ENCODE peak calls at places on chromosomes 2 and 18, in six cellular contexts. F, U, Z, N, K and H are unnamed samples. For H3K36me3, the result is how much of the 10 kb centered on the place peaks cover.

GRCh38 chr2:239548965-239549595 is 148.3 kb upstream of the HDAC4 start:
- DNase-seq in Z (no peak), F (no peak), K (no peak), N (no peak), U (peak), H (no peak)

GRCh38 chr2:241613018-241613780 is 23.8 kb downstream of the THAP4 start:
- DNase-seq in N (no peak), F (no peak), K (no peak), Z (no peak), U (no peak), H (peak)

GRCh38 chr2:69192176-69192945 is 179.4 kb downstream of the ANTXR1 start:
- DNase-seq in K (no peak), F (no peak), N (no peak), U (no peak), Z (no peak), H (no peak)

GRCh38 chr2:72694715-72695496 is 130.9 kb downstream of the EXOC6B start:
- DNase-seq in F (peak), N (no peak), Z (peak), K (peak), U (peak), H (peak)

GRCh38 chr18:25457636-25458035 is 105.7 kb upstream of the ZNF521 start:
- DNase-seq in F (no peak), N (no peak), K (no peak), U (no peak), Z (no peak), H (no peak)

GRCh38 chr2:227473019-227473461 is 1.1 kb downstream of the AGFG1 start:
- DNase-seq in U (no peak), F (peak), Z (no peak), K (no peak), N (no peak), H (no peak)

GRCh38 chr2:215601990-215602721 is 166.3 kb upstream of the FN1 start:
- DNase-seq in K (no peak), Z (no peak), U (no peak), F (peak), N (no peak), H (no peak)

GRCh38 chr18:8474661-8475060 is 134.6 kb upstream of the RAB12 start:
- DNase-seq in U (no peak), F (no peak), K (no peak), Z (no peak), N (no peak), H (no peak)

GRCh38 chr2:135689679-135690078 is 52.0 kb upstream of the UBXN4 start:
- DNase-seq in U (no peak), Z (no peak), K (no peak), F (no peak), N (no peak), H (no peak)

GRCh38 chr18:57802166-57802868 is 798 bp downstream of the ATP8B1 start:
- DNase-seq in K (no peak), U (no peak), Z (peak), N (no peak), F (no peak), H (no peak)

GRCh38 chr2:223747392-223748042 is 89.9 kb downstream of the AP1S3 start:
- DNase-seq in N (no peak), F (no peak), Z (no peak), K (no peak), U (no peak), H (no peak)

GRCh38 chr2:186042207-186043028 is 303.8 kb downstream of the FSIP2 start:
- DNase-seq in K (no peak), N (no peak), Z (no peak), U (no peak), F (no peak), H (no peak)

GRCh38 chr2:49972699-49973098 is 818.4 kb upstream of the FSHR start:
- DNase-seq in Z (no peak), F (no peak), K (no peak), U (no peak), N (no peak), H (no peak)

GRCh38 chr2:202196727-202197126 is 41.7 kb downstream of the SUMO1 start:
- DNase-seq in F (no peak), U (no peak), N (no peak), Z (no peak), K (no peak), H (no peak)

GRCh38 chr18:62606106-62606505 is 83.3 kb downstream of the ZCCHC2 start:
- DNase-seq in N (no peak), K (no peak), U (no peak), Z (no peak), F (no peak), H (no peak)

GRCh38 chr2:40367652-40368051 is 84.2 kb downstream of the SLC8A1 start:
- DNase-seq in K (no peak), F (no peak), Z (no peak), N (no peak), U (no peak), H (no peak)

GRCh38 chr2:290090-290722 is 2.3 kb upstream of the ALKAL2 start:
- DNase-seq in K (peak), U (peak), N (no peak), F (peak), Z (peak), H (peak)

GRCh38 chr18:61237529-61237928 is 95.7 kb upstream of the CDH20 start:
- DNase-seq in N (no peak), F (no peak), K (no peak), Z (no peak), U (no peak), H (no peak)

GRCh38 chr2:213415093-213415492 is 130.8 kb downstream of the SPAG16 start:
- DNase-seq in U (no peak), F (no peak), K (no peak), N (no peak), Z (no peak), H (no peak)

GRCh38 chr18:7926526-7926925 is 359.4 kb downstream of the PTPRM start:
- DNase-seq in Z (peak), N (no peak), K (peak), F (peak), U (no peak), H (no peak)

GRCh38 chr2:48265169-48266013 is 264.6 kb upstream of the STON1 start:
- DNase-seq in F (no peak), K (no peak), Z (no peak), U (no peak), N (no peak), H (no peak)

GRCh38 chr18:22703883-22704626 is 229.1 kb upstream of the RBBP8 start:
- DNase-seq in K (no peak), N (no peak), F (peak), U (no peak), Z (peak), H (no peak)

GRCh38 chr2:152627010-152627957 is 90.0 kb downstream of the PRPF40A start:
- DNase-seq in F (peak), U (no peak), N (no peak), Z (no peak), K (no peak), H (no peak)

GRCh38 chr18:43534511-43534910 is 257.2 kb upstream of the SYT4 start:
- DNase-seq in Z (no peak), U (no peak), K (no peak), N (no peak), F (no peak), H (no peak)

GRCh38 chr2:237931205-237931721 is 35.6 kb upstream of the UBE2F start:
- DNase-seq in K (no peak), N (no peak), U (no peak), Z (no peak), F (no peak), H (no peak)

GRCh38 chr2:177298191-177298590 is 33.7 kb upstream of the NFE2L2 start:
- DNase-seq in F (no peak), Z (no peak), U (no peak), K (no peak), N (no peak), H (no peak)

GRCh38 chr2:177306550-177306949 is 42.0 kb upstream of the NFE2L2 start:
- DNase-seq in U (no peak), F (no peak), N (no peak), Z (no peak), K (no peak), H (no peak)

GRCh38 chr2:177302552-177302951 is 38.0 kb upstream of the NFE2L2 start:
- DNase-seq in N (no peak), Z (no peak), F (no peak), U (no peak), K (no peak), H (no peak)

DNA sequence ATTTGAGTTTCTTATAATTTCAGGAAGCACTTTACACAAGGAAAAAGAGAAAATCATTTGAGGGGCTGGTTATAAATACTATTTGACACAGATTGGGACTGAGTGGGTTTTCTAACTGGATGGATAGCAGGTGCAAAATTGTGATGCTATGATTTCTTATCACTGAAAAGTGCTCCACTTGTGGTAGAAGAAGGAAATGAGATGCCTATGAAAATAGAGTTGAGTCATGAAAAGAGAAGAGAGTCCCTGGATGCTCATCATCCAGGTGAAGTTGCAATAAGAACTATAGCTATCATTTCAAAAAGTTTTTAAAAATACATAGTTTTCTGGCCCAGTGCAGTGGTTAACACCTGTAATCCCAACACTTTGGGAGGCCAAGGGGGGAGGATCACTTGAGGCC is 39.4 kb upstream of the NFE2L2 start:
- DNase-seq in N (no peak), U (no peak), F (no peak), Z (no peak), K (no peak), H (no peak)
- TF ChIP-seq CTCF in N (no peak), U (no peak), F (no peak), Z (no peak), K (no peak), H (no peak)

GRCh38 chr18:3115430-3116025 is 102.6 kb upstream of the LPIN2 start:
- DNase-seq in F (no peak), Z (no peak), U (no peak), N (no peak), K (no peak), H (no peak)
- H3K36me3 ChIP-seq in F (under half), Z (under half), U (under half), N (under half), K (under half), H (under half)

GRCh38 chr2:178526256-178526655 is 46.0 kb downstream of the PLEKHA3 start:
- DNase-seq in Z (no peak), F (no peak), K (no peak), U (no peak), N (no peak), H (no peak)

GRCh38 chr2:178523596-178524134 is 43.4 kb downstream of the PLEKHA3 start:
- DNase-seq in N (no peak), Z (no peak), U (no peak), F (peak), K (no peak), H (no peak)

GRCh38 chr2:178527592-178527991 is 47.3 kb downstream of the PLEKHA3 start:
- DNase-seq in K (no peak), Z (no peak), U (no peak), N (no peak), F (no peak), H (no peak)

GRCh38 chr2:178521304-178522150 is 41.3 kb downstream of the PLEKHA3 start:
- DNase-seq in U (no peak), F (no peak), K (no peak), Z (no peak), N (no peak), H (no peak)

DNA sequence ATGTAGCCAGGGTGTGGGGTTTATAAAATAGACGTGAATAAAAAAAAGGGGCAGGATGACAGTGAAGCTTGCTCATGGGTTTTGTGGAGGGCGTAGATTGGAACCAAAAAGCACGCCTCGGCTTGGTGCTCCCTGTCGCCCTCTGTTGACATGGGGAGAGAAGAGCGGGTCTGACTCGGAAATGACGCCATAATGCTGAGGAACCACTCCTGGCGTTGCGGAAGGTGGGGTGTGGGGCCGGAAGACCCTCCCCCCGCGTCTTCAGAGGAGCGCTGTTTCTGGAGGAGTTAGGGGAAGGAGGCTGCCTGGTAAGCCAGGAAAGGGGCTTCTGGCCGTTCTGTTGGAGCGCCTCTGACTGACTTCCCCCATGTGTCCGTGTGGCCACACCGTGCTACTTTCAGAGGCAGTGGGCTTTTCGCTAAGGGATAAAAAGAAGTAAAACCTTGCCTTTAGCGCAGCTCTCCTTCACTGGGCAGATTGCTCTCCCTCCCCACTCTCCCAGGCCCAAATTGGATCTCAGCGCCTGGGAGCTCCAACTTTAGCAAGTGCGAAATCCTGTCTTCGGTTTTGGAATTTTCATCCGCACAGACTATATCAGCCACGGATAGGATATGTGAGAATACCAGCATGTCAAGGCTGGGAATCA is 42.8 kb downstream of the PLEKHA3 start:
- DNase-seq in Z (peak), K (peak), N (peak), F (peak), U (peak), H (peak)
- TF ChIP-seq POLR2A in Z (no peak), K (no peak), N (peak), F (peak), U (peak), H (peak)

DNA sequence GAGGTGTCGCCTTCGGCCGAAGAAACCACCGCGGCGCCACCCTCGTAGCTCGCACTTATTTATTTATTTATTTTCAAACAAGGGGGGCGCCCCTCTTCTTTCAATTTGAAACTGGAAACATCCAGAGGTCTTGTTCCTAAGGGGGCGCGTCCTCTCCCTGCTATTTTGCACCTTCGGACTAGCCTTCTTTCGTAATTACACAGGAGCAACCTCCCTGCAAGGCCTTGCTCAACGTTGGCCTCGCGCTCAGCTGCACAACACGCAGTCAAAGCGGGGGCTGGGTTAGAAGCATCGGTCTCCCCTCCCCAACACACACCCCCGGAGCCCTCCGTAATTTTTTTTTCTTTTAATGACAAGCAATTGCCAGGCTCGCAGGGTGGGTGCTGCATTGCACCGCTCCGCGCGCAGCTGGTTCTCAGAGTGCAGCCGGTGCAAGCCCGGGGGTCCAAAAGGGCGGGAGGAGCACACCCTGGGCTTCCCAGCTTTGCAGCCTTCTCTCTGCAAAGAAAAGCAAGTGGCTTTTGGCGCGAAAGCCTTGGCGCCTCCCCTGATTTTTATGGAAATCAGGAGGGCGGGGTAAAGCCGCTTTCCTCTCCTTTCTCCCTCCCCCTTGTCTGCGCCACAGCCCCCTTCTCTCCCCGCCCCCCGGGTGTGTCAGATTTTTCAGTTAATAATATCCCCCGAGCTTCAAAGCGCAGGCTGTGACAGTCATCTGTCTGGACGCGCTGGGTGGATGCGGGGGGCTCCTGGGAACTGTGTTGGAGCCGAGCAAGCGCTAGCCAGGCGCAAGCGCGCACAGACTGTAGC is at the start of gene MYCN:
- DNase-seq in N (no peak), U (peak), K (peak), F (peak), Z (peak), H (no peak)
- TF ChIP-seq CTCF in N (no peak), U (no peak), K (peak), F (no peak), Z (peak), H (no peak)

GRCh38 chr2:86029873-86030272 is 75.8 kb downstream of the POLR1A start:
- DNase-seq in F (no peak), Z (no peak), N (no peak), U (no peak), K (peak), H (peak)
- H3K36me3 ChIP-seq in F (under half), Z (under half), N (under half), U (half or more), K (under half), H (half or more)